ENCODE peak calls at places on chromosome 3, in six cellular contexts. R is DND-41; T is D721Med; O is H54; K is activated naive CD8-positive, alpha-beta T cell treated with anti-CD3 and anti-CD28 coated beads, Interleukin-2, amount 50 U/mL, for 24 hours; X is kidney tubule cell. N is an unnamed sample.

GRCh38 chr3:20225769-20226168 is 39.8 kb upstream of the SGO1 start:
- DNase-seq in K (no peak), R (no peak), X (peak; percentile 45), O (no peak), T (no peak), N (peak; percentile 18)

GRCh38 chr3:180408654-180409053 is 193.3 kb upstream of the TTC14 start:
- DNase-seq in K (no peak), R (no peak), T (no peak), X (peak; percentile 74), O (no peak), N (no peak)

GRCh38 chr3:107752202-107752990 is 229.6 kb downstream of the BBX start:
- DNase-seq in T (no peak), X (peak; percentile 42), R (no peak), O (no peak), K (no peak), N (peak; percentile 6)

GRCh38 chr3:172287811-172288477 is 160.3 kb downstream of the GHSR start:
- DNase-seq in R (no peak), O (no peak), T (no peak), X (no peak), K (no peak), N (no peak)

GRCh38 chr3:31196881-31197364 is 302.5 kb upstream of the GADL1 start:
- DNase-seq in T (no peak), O (no peak), K (no peak), X (peak; percentile 13), R (no peak), N (no peak)

GRCh38 chr3:192514754-192515660 is 212.3 kb downstream of the FGF12 start:
- DNase-seq in X (peak; percentile 41), R (no peak), O (no peak), T (peak; percentile 19), K (no peak), N (no peak)

GRCh38 chr3:15361494-15362214 is 29.3 kb upstream of the SH3BP5 start:
- DNase-seq in T (no peak), X (peak; percentile 75), O (no peak), K (peak; percentile 54), R (no peak), N (no peak)

GRCh38 chr3:179063945-179064560 is 7.6 kb downstream of the ZMAT3 start:
- DNase-seq in R (no peak), K (no peak), T (no peak), X (no peak), O (no peak), N (no peak)

GRCh38 chr3:99388736-99389135 is 249.7 kb upstream of the COL8A1 start:
- DNase-seq in K (no peak), R (no peak), O (no peak), X (no peak), T (no peak), N (no peak)

GRCh38 chr3:145983101-145983500 is 177.9 kb downstream of the PLOD2 start:
- DNase-seq in O (no peak), K (no peak), T (no peak), R (no peak), X (no peak), N (no peak)

GRCh38 chr3:10108091-10108490 is at the start of gene FANCD2OS:
- DNase-seq in O (no peak), R (no peak), T (no peak), X (no peak), K (no peak), N (no peak)

GRCh38 chr3:124829175-124829818 is 57.9 kb downstream of the ITGB5 start:
- DNase-seq in X (no peak), K (no peak), T (no peak), R (no peak), O (no peak), N (no peak)

GRCh38 chr3:39150803-39151631 is 2.4 kb downstream of the CSRNP1 start:
- DNase-seq in X (peak; percentile 95), R (no peak), T (no peak), K (peak; percentile 78), O (peak; percentile 67), N (peak; percentile 42)

GRCh38 chr3:4945318-4945717 is 33.9 kb upstream of the BHLHE40 start:
- DNase-seq in O (no peak), R (no peak), T (no peak), X (no peak), K (no peak), N (no peak)

GRCh38 chr3:196875258-196875657 is 7.5 kb downstream of the SENP5 start:
- DNase-seq in K (no peak), O (no peak), T (no peak), X (no peak), R (no peak), N (no peak)

GRCh38 chr3:179949428-179949827 is 87.3 kb downstream of the PEX5L start:
- DNase-seq in X (no peak), T (no peak), K (no peak), O (no peak), R (no peak), N (no peak)

GRCh38 chr3:159451067-159451466 is 537.6 kb upstream of the IL12A start:
- DNase-seq in X (peak; percentile 56), O (no peak), R (no peak), T (no peak), K (no peak), N (no peak)

GRCh38 chr3:131540821-131541220 is 38.0 kb upstream of the MRPL3 start:
- DNase-seq in K (no peak), T (no peak), X (peak; percentile 45), R (no peak), O (no peak), N (no peak)

GRCh38 chr3:22157848-22158247 is 406.8 kb upstream of the ZNF385D start:
- DNase-seq in K (no peak), O (no peak), X (no peak), T (no peak), R (no peak), N (no peak)

GRCh38 chr3:72152551-72153476 is 367.9 kb upstream of the PROK2 start:
- DNase-seq in T (peak; percentile 75), K (no peak), O (no peak), R (no peak), X (peak; percentile 26), N (peak; percentile 22)

GRCh38 chr3:104273046-104273649 is 1093.6 kb upstream of the ALCAM start:
- DNase-seq in K (no peak), O (no peak), X (peak; percentile 54), T (no peak), R (no peak), N (peak; percentile 47)

GRCh38 chr3:73546961-73547360 is 77.8 kb downstream of the PDZRN3 start:
- DNase-seq in T (no peak), K (no peak), X (peak; percentile 80), R (no peak), O (no peak), N (no peak)

GRCh38 chr3:159860727-159861126 is 127.9 kb upstream of the IL12A start:
- DNase-seq in X (no peak), T (no peak), R (no peak), K (no peak), O (no peak), N (no peak)

GRCh38 chr3:4588410-4588809 is 95.3 kb downstream of the ITPR1 start:
- DNase-seq in K (no peak), X (peak; percentile 75), R (no peak), T (no peak), O (peak; percentile 54), N (no peak)

GRCh38 chr3:188682316-188682715 is 489.5 kb upstream of the TPRG1 start:
- DNase-seq in K (no peak), X (no peak), T (no peak), R (no peak), O (no peak), N (no peak)

GRCh38 chr3:186194451-186194811 is 85.5 kb upstream of the ETV5 start:
- DNase-seq in O (no peak), R (no peak), K (no peak), X (no peak), T (no peak), N (no peak)

GRCh38 chr3:27681249-27681748 is 40.8 kb downstream of the EOMES start:
- DNase-seq in K (peak; percentile 18), O (peak; percentile 35), R (peak; percentile 10), X (peak; percentile 85), T (no peak), N (peak; percentile 61)

GRCh38 chr3:159005148-159005547 is 203.3 kb downstream of the MFSD1 start:
- DNase-seq in K (no peak), R (no peak), X (no peak), O (no peak), T (no peak), N (no peak)

GRCh38 chr3:22269827-22270226 is 518.8 kb upstream of the ZNF385D start:
- DNase-seq in R (no peak), K (no peak), O (no peak), T (no peak), X (peak; percentile 1), N (no peak)